ENCODE peak calls at places on chromosomes 4 and X, in seven cellular contexts. E is NB4, D is GM23248, Q is psoas muscle, U is esophagus muscularis mucosa, N is upper lobe of right lung, B is BE2C. F is an unnamed sample.

GRCh38 chrX:103356023-103356798 is at the start of gene TCEAL9:
- DNase-seq in E (no peak), D (peak; percentile 84), Q (peak; percentile 58), U (peak; percentile 92), N (peak; percentile 65), B (peak; percentile 58), F (peak; percentile 62)

GRCh38 chr4:163911891-163912290 is 417.4 kb downstream of the TMA16 start:
- DNase-seq in E (no peak), D (no peak), Q (no peak), U (no peak), N (no peak), B (no peak), F (no peak)

GRCh38 chr4:106793933-106794332 is 242.2 kb downstream of the DKK2 start:
- DNase-seq in E (no peak), D (no peak), Q (no peak), U (no peak), N (no peak), B (no peak), F (no peak)

GRCh38 chrX:123425904-123426303 is 241.8 kb downstream of the GRIA3 start:
- DNase-seq in E (no peak), D (peak; percentile 69), Q (no peak), U (no peak), N (no peak), B (no peak), F (peak; percentile 66)

GRCh38 chrX:50470103-50471031 is at the start of gene DGKK:
- DNase-seq in E (no peak), D (peak; percentile 9), Q (no peak), U (no peak), N (peak; percentile 35), B (peak; percentile 76), F (no peak)

GRCh38 chrX:109384569-109385174 is 97.2 kb downstream of the GUCY2F start:
- DNase-seq in E (peak; percentile 37), D (peak; percentile 49), Q (no peak), U (no peak), N (no peak), B (peak; percentile 3), F (no peak)

GRCh38 chrX:12930150-12930549 is 23.7 kb downstream of the TLR8 start:
- DNase-seq in E (no peak), D (no peak), Q (no peak), U (no peak), N (no peak), B (no peak), F (no peak)

GRCh38 chrX:10310502-10310901 is 153.7 kb downstream of the CLCN4 start:
- DNase-seq in E (no peak), D (no peak), Q (no peak), U (no peak), N (no peak), B (peak; percentile 11), F (no peak)

GRCh38 chr4:105455998-105456397 is 17.9 kb downstream of the PPA2 start:
- DNase-seq in E (no peak), D (no peak), Q (no peak), U (no peak), N (no peak), B (no peak), F (no peak)

GRCh38 chrX:8579602-8580001 is 115.0 kb downstream of the VCX3B start:
- DNase-seq in E (no peak), D (no peak), Q (no peak), U (no peak), N (no peak), B (no peak), F (no peak)

GRCh38 chr4:60683357-60683756 is 516.8 kb upstream of the ADGRL3 start:
- DNase-seq in E (no peak), D (peak; percentile 34), Q (no peak), U (no peak), N (no peak), B (no peak), F (peak; percentile 72)

GRCh38 chr4:56931924-56932323 is 24.2 kb downstream of the REST start:
- DNase-seq in E (no peak), D (no peak), Q (no peak), U (no peak), N (no peak), B (no peak), F (no peak)

GRCh38 chrX:14886252-14886651 is 13.0 kb downstream of the MOSPD2 start:
- DNase-seq in E (no peak), D (no peak), Q (no peak), U (no peak), N (no peak), B (no peak), F (no peak)

GRCh38 chr4:144905286-144905685 is 192.7 kb downstream of the ANAPC10 start:
- DNase-seq in E (no peak), D (no peak), Q (no peak), U (no peak), N (no peak), B (no peak), F (no peak)

GRCh38 chr4:14345356-14345775 is 656.9 kb upstream of the CPEB2 start:
- DNase-seq in E (no peak), D (peak; percentile 65), Q (no peak), U (no peak), N (no peak), B (no peak), F (peak; percentile 32)

GRCh38 chrX:45598841-45599240 is 398.2 kb upstream of the DIPK2B start:
- DNase-seq in E (no peak), D (peak; percentile 58), Q (no peak), U (no peak), N (no peak), B (no peak), F (no peak)

GRCh38 chr4:118034061-118034785 is at the start of gene NDST3:
- DNase-seq in E (peak; percentile 82), D (peak; percentile 37), Q (peak; percentile 32), U (no peak), N (peak; percentile 68), B (peak; percentile 86), F (peak; percentile 2)

GRCh38 chr4:114396808-114397207 is 201.8 kb upstream of the UGT8 start:
- DNase-seq in E (no peak), D (no peak), Q (no peak), U (no peak), N (no peak), B (no peak), F (no peak)

GRCh38 chr4:39613093-39613656 is 25.5 kb downstream of the SMIM14 start:
- DNase-seq in E (no peak), D (peak; percentile 56), Q (no peak), U (no peak), N (no peak), B (no peak), F (no peak)
- H3K4me3 ChIP-seq in E (no peak overlapping the region), D (no peak overlapping the region), Q (no peak overlapping the region), U (no peak overlapping the region), N (no peak overlapping the region), B (no peak overlapping the region), F (no peak overlapping the region)

GRCh38 chr4:181827246-181827645 is 416.0 kb upstream of the TENM3 start:
- DNase-seq in E (no peak), D (no peak), Q (no peak), U (no peak), N (no peak), B (no peak), F (no peak)
- H3K4me3 ChIP-seq in E (no peak overlapping the region), D (no peak overlapping the region), Q (no peak overlapping the region), U (no peak overlapping the region), N (no peak overlapping the region), B (no peak overlapping the region), F (no peak overlapping the region)

GRCh38 chr4:152531479-152531878 is 4.4 kb downstream of the FBXW7 start:
- DNase-seq in E (no peak), D (no peak), Q (no peak), U (no peak), N (no peak), B (no peak), F (no peak)
- H3K4me3 ChIP-seq in E (no peak overlapping the region), D (no peak overlapping the region), Q (no peak overlapping the region), U (no peak overlapping the region), N (no peak overlapping the region), B (no peak overlapping the region), F (no peak overlapping the region)

GRCh38 chr4:73450398-73451004 is 14.5 kb downstream of the AFP start:
- DNase-seq in E (no peak), D (peak; percentile 95), Q (peak; percentile 52), U (no peak), N (no peak), B (peak; percentile 37), F (peak; percentile 72)
- H3K4me3 ChIP-seq in E (no peak overlapping the region), D (peak overlapping the region; percentile 41), Q (no peak overlapping the region), U (no peak overlapping the region), N (no peak overlapping the region), B (no peak overlapping the region), F (no peak overlapping the region)

DNA sequence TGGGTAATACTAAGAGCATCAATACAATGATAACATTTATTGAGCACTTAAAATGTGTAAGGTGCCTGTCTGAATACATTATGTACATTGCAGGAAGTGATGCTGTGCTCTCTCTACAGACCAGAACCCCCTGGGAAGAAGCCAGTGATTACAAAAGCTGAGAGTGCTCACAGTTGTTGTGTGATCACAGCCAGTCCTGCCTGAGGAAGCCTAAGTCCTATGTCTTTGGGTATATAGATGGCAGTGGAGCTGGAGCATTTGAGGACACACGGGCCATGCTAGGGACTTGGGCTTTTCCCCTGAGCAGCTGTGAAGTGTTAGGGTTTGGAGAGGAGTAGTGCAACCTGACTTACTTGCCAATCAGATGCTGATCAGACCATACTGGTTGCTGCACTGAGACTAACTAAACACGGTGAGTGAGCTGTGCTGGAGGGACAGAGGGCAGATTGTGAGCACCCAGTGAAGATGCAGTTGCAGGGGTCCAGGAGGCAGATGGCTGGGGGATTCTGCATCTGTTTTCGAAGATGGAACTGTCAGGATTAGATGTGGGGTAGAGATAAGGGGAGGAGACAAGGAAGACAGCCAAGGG is 60.8 kb upstream of the TBC1D14 start:
- DNase-seq in E (no peak), D (no peak), Q (no peak), U (no peak), N (no peak), B (no peak), F (no peak)
- H3K4me3 ChIP-seq in E (no peak overlapping the region), D (no peak overlapping the region), Q (no peak overlapping the region), U (no peak overlapping the region), N (no peak overlapping the region), B (no peak overlapping the region), F (no peak overlapping the region)

DNA sequence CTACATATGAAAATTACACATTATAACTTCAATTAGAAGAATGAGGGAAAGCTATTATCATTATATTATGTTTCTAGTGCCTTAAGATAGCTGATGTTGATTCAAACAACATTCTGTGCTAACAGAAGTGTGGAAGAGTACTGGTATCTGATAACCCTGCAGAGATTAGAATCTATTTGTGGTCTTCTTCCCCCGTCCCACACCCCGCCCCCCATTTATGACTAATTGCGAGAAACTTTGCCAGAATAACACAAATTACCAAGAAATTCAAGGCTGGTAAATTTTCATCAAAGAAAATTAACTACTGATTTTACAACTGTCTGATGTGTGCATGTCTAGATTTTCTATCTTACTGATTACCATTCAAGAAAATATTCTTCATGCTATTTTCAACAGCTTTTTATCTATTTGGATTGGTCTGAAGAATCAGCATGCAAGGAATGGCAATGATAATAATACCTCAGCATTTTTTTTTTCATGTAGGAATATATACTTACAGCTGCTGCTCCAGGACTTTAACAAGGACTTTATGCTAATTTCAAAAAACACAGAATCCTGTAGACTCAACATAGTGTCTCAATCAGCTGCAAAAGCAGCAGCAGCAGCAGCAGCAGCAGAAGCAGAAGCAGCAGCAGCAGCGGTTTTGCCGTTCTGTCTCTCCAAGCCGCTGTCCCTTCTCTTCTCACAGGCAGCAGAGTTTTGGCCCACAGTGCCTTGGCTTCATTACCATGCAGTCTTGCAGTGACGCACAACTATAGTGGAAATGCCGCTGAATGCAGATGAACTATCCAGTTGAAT is 126.7 kb downstream of the FRYL start:
- DNase-seq in E (peak; percentile 31), D (peak; percentile 73), Q (peak; percentile 64), U (no peak), N (no peak), B (peak; percentile 57), F (peak; percentile 48)
- H3K4me3 ChIP-seq in E (no peak overlapping the region), D (peak overlapping the region; percentile 4), Q (peak overlapping the region; percentile 44), U (peak overlapping the region; percentile 3), N (peak overlapping the region; percentile 20), B (no peak overlapping the region), F (no peak overlapping the region)